ENCODE peak calls at places on chromosomes 5 and 9, in four cellular contexts. X is HepG2, W is WTC11, N is GM12878. D is an unnamed sample.

GRCh38 chr5:81751836-81752643 is 1.1 kb upstream of the SSBP2 start:
- DNase-seq in X (no peak), W (no peak), N (no peak), D (no peak)

GRCh38 chr5:5062903-5063302 is 77.2 kb upstream of the ADAMTS16 start:
- DNase-seq in X (no peak), W (no peak), N (no peak), D (no peak)

GRCh38 chr5:132462856-132463745 is 27.5 kb downstream of the IRF1 start:
- DNase-seq in X (no peak), W (no peak), N (no peak), D (no peak)

GRCh38 chr5:95895223-95895622 is 66.4 kb downstream of the ELL2 start:
- DNase-seq in X (no peak), W (no peak), N (no peak), D (no peak)

GRCh38 chr9:84067851-84068250 is 87.2 kb downstream of the RMI1 start:
- DNase-seq in X (no peak), W (no peak), N (no peak), D (no peak)

GRCh38 chr5:27353970-27354369 is 315.6 kb upstream of the CDH9 start:
- DNase-seq in X (no peak), W (no peak), N (no peak), D (no peak)

GRCh38 chr9:36316629-36317317 is 58.5 kb upstream of the GNE start:
- DNase-seq in X (peak; percentile 82), W (no peak), N (no peak), D (no peak)

GRCh38 chr9:21933281-21933680 is 60.9 kb downstream of the CDKN2A start:
- DNase-seq in X (no peak), W (no peak), N (no peak), D (no peak)

GRCh38 chr5:160463775-160464465 is 42.3 kb downstream of the PTTG1 start:
- DNase-seq in X (peak; percentile 88), W (no peak), N (no peak), D (no peak)

GRCh38 chr5:157648275-157648990 is 3.8 kb downstream of the SOX30 start:
- DNase-seq in X (no peak), W (no peak), N (no peak), D (no peak)

GRCh38 chr5:136066705-136067271 is 38.0 kb downstream of the TGFBI start:
- DNase-seq in X (peak; percentile 73), W (no peak), N (no peak), D (no peak)

GRCh38 chr5:134125195-134126015 is 10.9 kb downstream of the TCF7 start:
- DNase-seq in X (no peak), W (no peak), N (no peak), D (no peak)

GRCh38 chr9:109114670-109115069 is 5.1 kb downstream of the TMEM245 start:
- DNase-seq in X (no peak), W (no peak), N (no peak), D (no peak)

GRCh38 chr9:95669253-95669652 is 152.5 kb upstream of the PTCH1 start:
- DNase-seq in X (no peak), W (no peak), N (no peak), D (no peak)

GRCh38 chr5:34534237-34535108 is 121.7 kb upstream of the RAI14 start:
- DNase-seq in X (peak; percentile 14), W (no peak), N (peak; percentile 24), D (no peak)

GRCh38 chr5:2039180-2039531 is 156.4 kb upstream of the IRX4 start:
- DNase-seq in X (no peak), W (peak; percentile 42), N (no peak), D (no peak)

GRCh38 chr9:83986765-83987401 is 6.3 kb downstream of the RMI1 start:
- DNase-seq in X (peak; percentile 80), W (no peak), N (no peak), D (no peak)

GRCh38 chr9:115002371-115003120 is 72.2 kb upstream of the TNFSF8 start:
- DNase-seq in X (no peak), W (no peak), N (no peak), D (no peak)

GRCh38 chr9:27047126-27047525 is 41.7 kb upstream of the LRRC19 start:
- DNase-seq in X (no peak), W (no peak), N (no peak), D (no peak)
- TF ChIP-seq TCF7 in X (no peak), W (no peak), N (no peak), D (no peak)

GRCh38 chr5:166624573-166624972 is 1666.9 kb upstream of the WWC1 start:
- DNase-seq in X (no peak), W (no peak), N (no peak), D (no peak)

DNA sequence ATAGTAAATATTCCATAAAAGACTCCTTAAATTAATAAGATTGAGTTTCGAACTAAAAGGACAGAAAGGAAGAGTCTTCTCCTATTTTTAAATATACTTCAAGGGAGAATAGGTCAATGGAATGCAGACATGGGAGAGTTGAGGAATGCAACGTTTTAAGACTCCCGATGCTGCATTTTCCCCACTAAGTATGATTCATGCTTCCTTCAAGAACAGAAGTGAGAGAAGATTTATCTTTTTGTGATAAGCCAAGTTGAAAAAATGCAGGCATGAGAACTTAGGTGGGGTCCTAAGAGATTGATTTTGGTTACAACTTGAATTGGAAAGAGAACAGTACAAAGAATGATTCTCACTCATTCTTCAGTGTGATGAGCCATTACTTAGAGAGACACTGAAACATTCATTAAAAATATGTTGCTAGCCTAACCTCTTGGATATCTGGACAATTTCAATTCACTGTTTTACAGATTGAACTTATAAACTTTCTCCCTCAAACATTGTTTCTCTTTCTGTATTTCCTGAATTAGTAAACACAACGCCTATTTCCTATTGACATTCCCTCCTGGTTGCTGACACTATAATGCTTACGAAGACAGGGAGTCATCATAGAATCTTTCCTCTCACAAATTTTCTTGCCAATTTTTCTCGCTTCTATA is 1666.1 kb upstream of the WWC1 start:
- DNase-seq in X (no peak), W (no peak), N (no peak), D (no peak)
- TF ChIP-seq TCF7 in X (no peak), W (no peak), N (no peak), D (no peak)

DNA sequence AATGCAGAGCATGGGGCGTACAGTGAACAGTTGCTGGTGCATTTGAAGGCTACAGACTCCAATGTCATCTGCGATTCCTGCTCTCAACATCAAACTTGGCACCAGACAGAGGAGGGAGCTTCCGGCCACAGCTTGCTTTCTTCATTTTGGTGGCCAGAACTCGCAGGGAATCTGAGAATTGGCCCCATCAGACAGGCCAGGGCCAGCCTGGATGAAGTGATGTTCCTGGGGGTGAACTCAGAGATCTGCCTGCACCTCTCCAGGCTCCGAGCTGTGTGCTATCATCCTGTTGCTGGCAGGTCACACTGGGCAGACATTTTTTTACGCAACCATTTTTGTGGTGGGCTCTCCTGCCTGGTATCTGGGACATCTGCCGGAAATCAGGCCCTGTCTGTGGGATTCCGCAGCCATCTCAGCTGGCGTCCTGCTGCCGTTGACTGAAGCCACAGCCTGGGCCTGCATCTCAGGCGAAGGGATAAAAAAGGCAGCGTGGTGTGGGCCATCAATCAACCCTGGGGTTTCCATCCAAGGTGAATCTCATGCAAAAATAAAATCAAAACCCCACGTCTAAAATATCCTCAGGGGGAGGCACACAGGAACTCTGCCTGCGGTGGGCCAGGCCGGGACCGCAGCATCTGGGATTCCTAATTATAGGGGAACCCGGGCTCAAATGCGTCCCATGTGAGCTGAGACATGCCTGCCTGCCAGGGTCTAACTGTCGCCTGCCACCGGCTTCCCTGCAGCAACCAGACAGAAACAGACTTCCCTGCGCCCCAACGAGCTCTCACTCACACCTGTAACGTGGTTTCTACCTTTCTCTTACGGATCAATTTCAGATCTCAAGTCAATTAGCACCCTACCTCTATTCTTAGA is 174.3 kb downstream of the SYK start:
- DNase-seq in X (no peak), W (no peak), N (no peak), D (no peak)
- TF ChIP-seq TCF7 in X (no peak), W (no peak), N (no peak), D (no peak)

GRCh38 chr9:123246534-123246933 is 21.9 kb downstream of the STRBP start:
- DNase-seq in X (no peak), W (no peak), N (no peak), D (no peak)

GRCh38 chr9:123250504-123250903 is 17.9 kb downstream of the STRBP start:
- DNase-seq in X (no peak), W (no peak), N (no peak), D (no peak)

GRCh38 chr9:123251324-123251723 is 17.1 kb downstream of the STRBP start:
- DNase-seq in X (peak; percentile 23), W (no peak), N (no peak), D (no peak)

GRCh38 chr9:123251741-123252140 is 16.6 kb downstream of the STRBP start:
- DNase-seq in X (no peak), W (no peak), N (no peak), D (no peak)

DNA sequence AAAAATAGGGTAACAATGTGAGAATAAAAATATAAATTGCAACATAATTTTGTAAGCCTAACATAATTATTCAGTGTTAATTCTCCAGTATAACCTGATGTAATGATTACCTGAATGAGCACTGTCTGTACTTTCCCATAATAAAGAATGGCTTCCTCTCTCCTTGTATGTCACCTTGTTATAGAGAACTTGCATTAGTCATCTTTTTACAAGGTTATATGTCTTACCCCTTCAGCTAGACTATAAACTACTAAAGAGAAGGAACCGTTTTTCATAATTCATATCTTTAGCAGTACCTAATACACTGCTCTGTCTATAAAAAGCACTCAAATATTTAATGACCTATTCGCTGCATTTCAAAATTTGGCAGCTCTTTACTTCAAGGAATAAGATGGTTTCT is 19.8 kb downstream of the STRBP start:
- DNase-seq in X (no peak), W (no peak), N (no peak), D (no peak)
- TF ChIP-seq TCF7 in X (no peak), W (no peak), N (no peak), D (no peak)

GRCh38 chr9:13707635-13708410 is 428.3 kb upstream of the MPDZ start:
- DNase-seq in X (no peak), W (no peak), N (no peak), D (no peak)

GRCh38 chr9:13705913-13706312 is 426.4 kb upstream of the MPDZ start:
- DNase-seq in X (no peak), W (no peak), N (no peak), D (no peak)

DNA sequence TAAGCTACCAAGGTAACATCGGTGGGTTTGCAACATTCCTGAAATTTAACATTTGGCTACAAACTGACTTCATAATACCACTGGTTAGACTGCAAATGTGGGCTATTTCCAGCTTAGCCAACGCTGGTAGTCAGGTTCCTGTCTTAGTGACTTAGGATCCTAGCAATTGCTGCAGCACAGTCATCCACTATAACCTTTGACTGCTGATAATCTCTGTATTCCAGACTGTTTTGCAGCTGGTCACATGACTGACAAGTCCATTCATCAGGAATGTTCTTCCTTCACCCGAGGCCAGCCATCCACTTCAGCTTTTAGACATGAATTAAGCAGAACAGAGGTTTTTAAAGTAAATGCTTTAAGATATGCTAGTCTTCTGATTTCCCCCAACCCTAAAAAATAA is 425.9 kb upstream of the MPDZ start:
- DNase-seq in X (no peak), W (no peak), N (no peak), D (no peak)
- TF ChIP-seq TCF7 in X (no peak), W (no peak), N (no peak), D (no peak)

GRCh38 chr5:56302027-56302426 is 68.9 kb upstream of the ANKRD55 start:
- DNase-seq in X (peak; percentile 17), W (no peak), N (no peak), D (no peak)

GRCh38 chr5:56303511-56303910 is 70.4 kb upstream of the ANKRD55 start:
- DNase-seq in X (no peak), W (no peak), N (no peak), D (peak; percentile 37)

GRCh38 chr5:56298329-56298962 is 65.3 kb upstream of the ANKRD55 start:
- DNase-seq in X (no peak), W (no peak), N (no peak), D (no peak)

GRCh38 chr5:56299212-56299611 is 66.1 kb upstream of the ANKRD55 start:
- DNase-seq in X (no peak), W (no peak), N (no peak), D (no peak)

GRCh38 chr5:56301041-56301440 is 67.9 kb upstream of the ANKRD55 start:
- DNase-seq in X (no peak), W (no peak), N (no peak), D (no peak)
- TF ChIP-seq TCF7 in X (no peak), W (no peak), N (no peak), D (no peak)

D was measured in K562.